ENCODE peak calls at places on chromosomes 5 and 9, in seven cellular contexts. O is lower lobe of right lung; P is ascending aorta; E is keratinocyte; S is adipocyte; U is CD8-positive, alpha-beta memory T cell; Y is uterus. H is an unnamed sample. For H3K4me1, the result is how much of the 10 kb centered on the place peaks cover.

GRCh38 chr5:73311291-73312110 is 137.1 kb downstream of the FOXD1 start:
- DNase-seq in U (no peak), S (peak), P (peak), E (peak), Y (no peak), O (no peak), H (no peak)

GRCh38 chr9:99635032-99635431 is 186.7 kb upstream of the NR4A3 start:
- DNase-seq in E (no peak), Y (no peak), O (no peak), P (no peak), S (peak), U (no peak), H (no peak)

GRCh38 chr9:120696551-120697230 is 17.6 kb downstream of the MEGF9 start:
- DNase-seq in S (peak), Y (no peak), P (no peak), O (no peak), E (no peak), U (no peak), H (no peak)

GRCh38 chr9:4382722-4383317 is 83.0 kb upstream of the GLIS3 start:
- DNase-seq in U (no peak), O (no peak), E (no peak), P (no peak), Y (no peak), S (peak), H (no peak)

GRCh38 chr5:75886706-75887105 is 169.5 kb upstream of the POC5 start:
- DNase-seq in E (no peak), Y (no peak), U (no peak), S (no peak), P (no peak), O (no peak), H (no peak)

GRCh38 chr5:85605381-85605780 is 1012.4 kb upstream of the COX7C start:
- DNase-seq in P (no peak), O (no peak), S (no peak), Y (no peak), E (no peak), U (no peak), H (no peak)

GRCh38 chr9:14080940-14081621 is 232.9 kb downstream of the NFIB start:
- DNase-seq in U (no peak), O (no peak), E (peak), S (peak), P (no peak), Y (no peak), H (no peak)

GRCh38 chr5:168877132-168877895 is 298.1 kb upstream of the PANK3 start:
- DNase-seq in U (no peak), Y (no peak), P (no peak), O (no peak), S (no peak), E (no peak), H (no peak)

GRCh38 chr5:141618030-141618803 is 583 bp downstream of the DIAPH1 start:
- DNase-seq in O (peak), U (peak), Y (peak), S (peak), E (no peak), P (no peak), H (no peak)

GRCh38 chr5:142748568-142749249 is 21.5 kb upstream of the ARHGAP26 start:
- DNase-seq in S (no peak), E (no peak), O (peak), P (no peak), Y (no peak), U (peak), H (no peak)

GRCh38 chr5:172031894-172032461 is 25.5 kb upstream of the FBXW11 start:
- DNase-seq in O (no peak), Y (no peak), U (no peak), S (no peak), P (no peak), E (no peak), H (no peak)

GRCh38 chr5:135468541-135468940 is 16.4 kb upstream of the TIFAB start:
- DNase-seq in Y (no peak), S (no peak), E (no peak), P (no peak), U (no peak), O (no peak), H (no peak)

GRCh38 chr5:146877783-146878470 is 630 bp downstream of the PPP2R2B start:
- DNase-seq in E (no peak), O (peak), Y (no peak), P (no peak), S (peak), U (peak), H (no peak)

GRCh38 chr5:52544738-52545137 is 243.0 kb upstream of the ITGA1 start:
- DNase-seq in Y (no peak), O (no peak), U (no peak), E (no peak), S (no peak), P (no peak), H (no peak)

GRCh38 chr5:24094081-24094480 is 550.7 kb downstream of the CDH10 start:
- DNase-seq in U (no peak), Y (no peak), S (no peak), E (no peak), O (no peak), P (no peak), H (no peak)

GRCh38 chr5:79255786-79256557 is 20.0 kb downstream of the JMY start:
- DNase-seq in P (no peak), Y (no peak), E (no peak), O (no peak), S (peak), U (no peak), H (no peak)

GRCh38 chr9:90801507-90802289 is at the start of gene SYK:
- DNase-seq in S (no peak), Y (no peak), U (no peak), O (peak), E (no peak), P (no peak), H (no peak)

GRCh38 chr9:81686614-81687520 is 2.5 kb downstream of the TLE1 start:
- DNase-seq in E (no peak), O (peak), P (peak), Y (peak), S (peak), U (no peak), H (peak)

GRCh38 chr5:95543017-95543705 is 11.6 kb downstream of the SKIC3 start:
- DNase-seq in S (peak), P (no peak), Y (no peak), O (no peak), E (no peak), U (no peak), H (no peak)

GRCh38 chr9:134403682-134404301 is 77.5 kb downstream of the RXRA start:
- DNase-seq in P (peak), E (no peak), O (peak), Y (peak), S (no peak), U (no peak), H (peak)

GRCh38 chr5:27472000-27472763 is 433.8 kb upstream of the CDH9 start:
- DNase-seq in Y (no peak), U (no peak), E (no peak), S (peak), O (no peak), P (no peak), H (no peak)

GRCh38 chr9:130034570-130034969 is 8.4 kb downstream of the FNBP1 start:
- DNase-seq in Y (no peak), U (no peak), P (no peak), E (no peak), S (peak), O (no peak), H (no peak)
- H3K4me1 ChIP-seq in Y (under half), U (half or more), P (under half), E (under half), S (under half), O (half or more), H (under half)

DNA sequence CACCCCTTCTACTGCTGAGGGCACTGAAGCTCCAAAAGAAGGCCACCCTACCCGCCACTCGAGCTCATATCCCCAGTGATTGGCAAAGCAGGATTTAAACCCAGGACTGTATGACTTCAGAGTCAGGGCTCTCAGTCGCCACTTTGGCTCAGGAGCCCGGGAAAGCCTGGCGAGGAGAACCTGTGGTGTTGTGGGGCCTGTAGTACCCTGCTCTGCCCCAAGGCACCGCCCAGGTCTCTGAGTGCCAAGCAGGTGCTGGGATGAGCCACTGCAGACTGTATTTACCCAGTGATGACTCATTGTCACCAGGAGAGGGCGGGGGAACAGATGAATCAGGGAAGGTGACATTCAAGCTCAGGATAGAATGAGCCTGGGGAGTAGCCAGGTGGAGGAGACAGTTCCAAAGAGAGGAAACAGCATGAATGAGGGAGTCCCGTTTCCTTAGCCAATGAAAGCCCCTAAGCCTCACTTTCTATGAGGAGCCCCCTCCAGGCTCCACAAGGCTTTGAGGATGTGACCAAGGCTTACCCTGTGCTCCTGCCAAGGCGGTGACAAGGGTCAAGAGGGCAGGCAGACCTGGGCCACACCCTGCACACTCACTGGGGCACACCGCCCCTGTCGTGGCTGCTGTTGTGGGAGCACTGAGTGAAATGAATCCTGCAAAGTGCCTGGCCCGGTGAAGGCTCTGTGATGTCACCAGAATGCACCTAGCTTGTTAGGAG is 17.8 kb upstream of the DPM2 start:
- DNase-seq in P (no peak), O (peak), U (peak), S (no peak), Y (no peak), E (peak), H (no peak)
- H3K4me1 ChIP-seq in P (under half), O (under half), U (half or more), S (under half), Y (under half), E (under half), H (half or more)

GRCh38 chr5:170291324-170291847 is 6.2 kb downstream of the LCP2 start:
- DNase-seq in E (no peak), U (no peak), P (no peak), Y (no peak), S (no peak), O (no peak), H (no peak)
- H3K4me1 ChIP-seq in E (under half), U (half or more), P (under half), Y (under half), S (under half), O (half or more), H (under half)

DNA sequence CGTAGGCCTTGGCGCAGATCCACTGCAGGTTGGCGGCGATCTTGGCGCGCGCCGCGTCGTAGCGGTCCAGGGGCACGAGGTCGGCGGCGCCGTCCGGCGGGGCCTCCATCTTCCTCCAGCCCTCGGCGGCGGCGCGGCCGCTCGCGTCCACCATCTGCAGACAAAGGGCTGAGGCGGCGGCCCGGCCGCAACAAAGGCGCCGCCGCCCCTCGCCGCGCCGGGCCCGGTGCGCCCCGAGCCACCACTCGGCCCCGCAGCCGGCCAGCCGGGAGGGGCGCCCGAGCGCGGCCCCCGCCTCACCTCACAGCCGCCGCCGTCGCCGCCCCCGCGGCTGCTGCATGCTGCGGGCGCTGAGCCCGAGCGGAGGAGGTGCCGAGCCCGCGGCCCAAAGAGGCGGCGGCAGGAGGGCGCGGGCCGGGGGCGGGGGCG is 326 bp downstream of the CAMSAP1 start:
- DNase-seq in U (no peak), P (no peak), O (peak), S (no peak), Y (peak), E (no peak), H (no peak)
- H3K4me1 ChIP-seq in U (under half), P (under half), O (half or more), S (under half), Y (under half), E (under half), H (half or more)

GRCh38 chr5:65247594-65247993 is 234.1 kb downstream of the ADAMTS6 start:
- DNase-seq in Y (no peak), E (no peak), U (no peak), O (no peak), S (peak), P (no peak), H (no peak)

GRCh38 chr5:65243161-65243560 is 238.6 kb downstream of the ADAMTS6 start:
- DNase-seq in S (no peak), U (no peak), Y (no peak), P (no peak), O (no peak), E (no peak), H (no peak)

GRCh38 chr5:65248896-65249295 is 232.8 kb downstream of the ADAMTS6 start:
- DNase-seq in O (no peak), S (no peak), U (no peak), E (no peak), P (no peak), Y (no peak), H (no peak)

GRCh38 chr5:65244031-65244430 is 237.7 kb downstream of the ADAMTS6 start:
- DNase-seq in S (no peak), P (no peak), Y (no peak), U (no peak), E (no peak), O (no peak), H (no peak)
- H3K4me1 ChIP-seq in S (under half), P (under half), Y (under half), U (under half), E (under half), O (under half), H (under half)

H was measured in tibial nerve.